ENCODE peak calls at places on chromosomes 2 and 18, in six cellular contexts. I, P, T, N, C and E are unnamed samples.

GRCh38 chr18:12630136-12630535 is 27.8 kb downstream of the SPIRE1 start:
- DNase-seq in N (no peak), C (peak; percentile 53), I (no peak), T (no peak), P (peak; percentile 88), E (no peak)

GRCh38 chr2:146392191-146392590 is 1452.6 kb upstream of the ACVR2A start:
- DNase-seq in P (no peak), N (no peak), I (no peak), C (no peak), T (no peak), E (no peak)

GRCh38 chr2:127379712-127380355 is 7.9 kb downstream of the MAP3K2 start:
- DNase-seq in P (no peak), N (no peak), T (no peak), C (no peak), I (no peak), E (no peak)

GRCh38 chr2:124281556-124281955 is 256.5 kb downstream of the CNTNAP5 start:
- DNase-seq in P (no peak), N (no peak), T (no peak), C (no peak), I (no peak), E (no peak)

GRCh38 chr2:170711196-170711773 is 3.9 kb upstream of the SP5 start:
- DNase-seq in I (peak; percentile 12), T (no peak), P (no peak), N (no peak), C (no peak), E (no peak)

GRCh38 chr2:172448544-172449267 is 21.3 kb downstream of the ITGA6 start:
- DNase-seq in N (peak; percentile 46), C (no peak), I (no peak), T (no peak), P (no peak), E (no peak)

GRCh38 chr2:1995987-1996386 is 251.7 kb upstream of the PXDN start:
- DNase-seq in P (no peak), T (no peak), C (no peak), N (no peak), I (no peak), E (no peak)

GRCh38 chr2:196274387-196274809 is 103.0 kb upstream of the STK17B start:
- DNase-seq in T (no peak), P (peak; percentile 56), C (peak; percentile 67), N (no peak), I (no peak), E (no peak)

GRCh38 chr2:176454893-176455810 is 185.9 kb downstream of the MTX2 start:
- DNase-seq in C (peak; percentile 73), I (peak; percentile 76), P (peak; percentile 65), T (peak; percentile 98), N (peak; percentile 81), E (peak; percentile 93)

GRCh38 chr2:16653083-16653375 is 12.6 kb downstream of the CYRIA start:
- DNase-seq in I (no peak), T (no peak), P (no peak), C (no peak), N (no peak), E (no peak)

GRCh38 chr2:62570861-62571698 is 65.1 kb upstream of the TMEM17 start:
- DNase-seq in N (peak; percentile 32), P (no peak), C (peak; percentile 30), I (no peak), T (peak; percentile 59), E (no peak)

GRCh38 chr2:153808675-153809074 is 63.0 kb upstream of the GALNT13 start:
- DNase-seq in C (no peak), I (no peak), P (no peak), T (no peak), N (no peak), E (no peak)

GRCh38 chr2:3494984-3495666 is 24.2 kb downstream of the ADI1 start:
- DNase-seq in I (no peak), C (no peak), N (no peak), T (no peak), P (no peak), E (no peak)

GRCh38 chr2:119397196-119397595 is 30.4 kb downstream of the DBI start:
- DNase-seq in P (no peak), N (no peak), T (no peak), I (no peak), C (no peak), E (no peak)

GRCh38 chr2:119405151-119405550 is 26.5 kb upstream of the TMEM37 start:
- DNase-seq in C (no peak), P (no peak), I (no peak), N (no peak), T (no peak), E (no peak)

GRCh38 chr2:119402645-119403560 is 28.8 kb upstream of the TMEM37 start:
- DNase-seq in I (no peak), P (no peak), T (no peak), C (no peak), N (no peak), E (no peak)

GRCh38 chr2:119407430-119408220 is 24.0 kb upstream of the TMEM37 start:
- DNase-seq in I (peak; percentile 61), P (peak; percentile 58), T (peak; percentile 69), N (peak; percentile 59), C (peak; percentile 67), E (peak; percentile 18)

DNA sequence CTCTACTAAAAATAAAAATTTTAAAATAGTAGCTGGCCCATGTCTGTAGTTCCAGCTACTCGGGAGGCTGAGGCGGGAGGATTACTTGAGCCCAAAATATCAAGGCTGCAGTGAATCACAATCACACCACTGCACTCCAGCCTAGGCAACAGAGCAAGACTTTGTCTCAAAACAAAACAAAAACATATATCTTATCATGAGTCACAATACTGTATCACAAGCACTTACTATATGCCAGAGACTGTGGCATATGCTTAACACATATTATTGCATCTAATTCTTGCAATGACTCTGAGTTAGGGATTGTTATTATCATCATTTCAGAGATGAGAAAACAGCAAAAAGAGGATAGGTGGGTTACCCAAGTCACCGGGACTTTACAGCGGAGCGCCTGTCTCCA is 29.5 kb upstream of the TMEM37 start:
- DNase-seq in P (no peak), I (no peak), T (no peak), C (no peak), N (no peak), E (no peak)
- H3K23ac ChIP-seq in P (no peak overlapping the region), I (no peak overlapping the region), T (no peak overlapping the region), C (no peak overlapping the region), N (no peak overlapping the region), E (no peak overlapping the region)

GRCh38 chr2:110861616-110862260 is 129.4 kb downstream of the ACOXL start:
- DNase-seq in C (no peak), I (peak; percentile 90), P (no peak), N (no peak), T (no peak), E (no peak)

GRCh38 chr2:110863726-110864125 is 131.4 kb downstream of the ACOXL start:
- DNase-seq in I (no peak), C (no peak), T (no peak), P (no peak), N (no peak), E (no peak)

GRCh38 chr2:110860620-110861019 is 128.2 kb downstream of the ACOXL start:
- DNase-seq in I (no peak), C (no peak), T (no peak), N (no peak), P (no peak), E (no peak)

GRCh38 chr2:110858135-110858737 is 125.9 kb downstream of the ACOXL start:
- DNase-seq in N (peak; percentile 47), P (no peak), I (no peak), T (no peak), C (no peak), E (no peak)

GRCh38 chr2:110858993-110859770 is 126.8 kb downstream of the ACOXL start:
- DNase-seq in N (no peak), C (no peak), T (no peak), I (no peak), P (no peak), E (no peak)
- H2AFZ ChIP-seq in N (no peak overlapping the region), C (no peak overlapping the region), T (no peak overlapping the region), I (no peak overlapping the region), P (no peak overlapping the region), E (no peak overlapping the region)

DNA sequence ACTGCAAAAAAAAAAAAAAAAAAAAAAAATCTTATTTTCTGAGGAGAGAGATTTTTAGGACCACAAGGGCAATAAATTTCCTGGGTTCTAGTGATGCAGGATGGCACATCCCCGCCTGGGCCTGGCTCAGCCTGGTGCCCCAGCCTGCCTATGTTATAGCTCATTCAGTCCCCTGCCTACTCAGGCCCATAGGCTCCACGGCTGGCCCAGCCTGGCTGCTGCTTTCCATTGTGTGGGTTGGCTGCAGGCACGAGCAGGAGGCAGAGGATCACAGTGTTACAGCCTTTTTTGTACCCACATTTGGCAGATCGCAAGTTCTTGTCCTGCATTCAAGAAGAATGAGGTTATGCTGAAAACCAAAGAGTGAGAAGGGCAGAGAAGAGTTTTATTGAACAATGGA is 2.8 kb upstream of the SULT6B1 start:
- DNase-seq in T (no peak), C (no peak), P (no peak), I (no peak), N (no peak), E (no peak)
- H4K8ac ChIP-seq in T (no peak overlapping the region), C (no peak overlapping the region), P (no peak overlapping the region), I (no peak overlapping the region), N (no peak overlapping the region), E (no peak overlapping the region)

DNA sequence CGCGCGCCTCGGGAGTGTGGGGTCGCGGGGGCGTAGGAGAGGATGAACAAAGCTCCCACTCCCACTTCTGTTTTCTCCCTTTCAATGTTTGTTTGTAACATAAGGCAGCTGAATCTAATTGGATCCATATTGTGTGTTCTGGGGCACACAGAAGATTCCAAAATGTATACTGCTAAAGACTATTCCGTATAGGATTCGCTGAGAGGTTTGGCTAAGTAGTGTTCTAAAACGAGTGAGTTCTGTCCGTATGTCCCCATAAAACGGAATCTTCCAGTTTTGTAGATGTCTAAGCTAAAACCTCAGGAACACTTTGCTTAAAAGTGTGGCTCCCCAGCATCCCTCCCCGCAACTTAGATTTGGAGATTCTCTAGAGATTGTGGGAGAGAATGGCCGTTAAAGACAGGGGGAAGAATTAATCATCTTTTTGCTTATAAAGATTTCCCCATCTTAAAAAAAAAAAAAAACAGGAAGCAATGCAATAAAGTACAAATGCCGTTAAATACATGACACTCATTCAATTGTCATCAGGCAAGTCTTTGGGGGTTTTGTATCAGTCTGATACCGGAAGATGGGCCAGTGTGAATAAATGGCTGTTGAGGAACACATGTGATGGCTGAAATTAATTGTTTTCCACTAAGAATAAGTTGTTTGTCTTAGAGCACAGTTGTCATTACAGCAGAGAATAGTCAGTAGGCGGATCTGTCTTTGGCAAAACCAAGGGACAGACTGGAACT is 1.5 kb downstream of the EMILIN2 start:
- DNase-seq in P (no peak), N (no peak), I (peak; percentile 12), T (no peak), C (peak; percentile 5), E (no peak)
- H3K23ac ChIP-seq in P (peak overlapping the region; percentile 4), N (no peak overlapping the region), I (no peak overlapping the region), T (no peak overlapping the region), C (no peak overlapping the region), E (no peak overlapping the region)